ENCODE peak calls at places on chromosomes 16 and 17, in six cellular contexts. One of them, this sample, is unnamed.

GRCh38 chr17:74987909-74988711 is 678 bp downstream of the CDR2L start:
- DNase-seq in lower leg skin: peak; percentile 71
- DNase-seq in nephron progenitor cell: peak; percentile 78
- DNase-seq in B cell: peak; percentile 46
- DNase-seq in H9: peak; percentile 83
- DNase-seq in astrocyte of the cerebellum: peak; percentile 15
- DNase-seq in this sample: no peak

GRCh38 chr17:17719199-17719940 is 38.1 kb downstream of the RAI1 start:
- DNase-seq in lower leg skin: no peak
- DNase-seq in nephron progenitor cell: no peak
- DNase-seq in B cell: no peak
- DNase-seq in H9: no peak
- DNase-seq in astrocyte of the cerebellum: no peak
- DNase-seq in this sample: no peak

GRCh38 chr17:6205525-6205924 is 135.3 kb downstream of the WSCD1 start:
- DNase-seq in lower leg skin: no peak
- DNase-seq in nephron progenitor cell: no peak
- DNase-seq in B cell: no peak
- DNase-seq in H9: no peak
- DNase-seq in astrocyte of the cerebellum: no peak
- DNase-seq in this sample: no peak

GRCh38 chr16:84633622-84634021 is 14.7 kb upstream of the KLHL36 start:
- DNase-seq in lower leg skin: peak; percentile 37
- DNase-seq in nephron progenitor cell: no peak
- DNase-seq in B cell: no peak
- DNase-seq in H9: no peak
- DNase-seq in astrocyte of the cerebellum: no peak
- DNase-seq in this sample: no peak

GRCh38 chr16:57618306-57619132 is 9.9 kb upstream of the ADGRG1 start:
- DNase-seq in lower leg skin: no peak
- DNase-seq in nephron progenitor cell: no peak
- DNase-seq in B cell: no peak
- DNase-seq in H9: peak; percentile 9
- DNase-seq in astrocyte of the cerebellum: no peak
- DNase-seq in this sample: no peak

GRCh38 chr16:84635702-84636101 is 12.6 kb upstream of the KLHL36 start:
- DNase-seq in lower leg skin: no peak
- DNase-seq in nephron progenitor cell: no peak
- DNase-seq in B cell: no peak
- DNase-seq in H9: no peak
- DNase-seq in astrocyte of the cerebellum: no peak
- DNase-seq in this sample: no peak

GRCh38 chr16:75151798-75152197 is 3.5 kb downstream of the ZFP1 start:
- DNase-seq in lower leg skin: no peak
- DNase-seq in nephron progenitor cell: no peak
- DNase-seq in B cell: no peak
- DNase-seq in H9: no peak
- DNase-seq in astrocyte of the cerebellum: no peak
- DNase-seq in this sample: no peak

GRCh38 chr17:70848785-70849184 is 679.5 kb downstream of the KCNJ2 start:
- DNase-seq in lower leg skin: no peak
- DNase-seq in nephron progenitor cell: no peak
- DNase-seq in B cell: no peak
- DNase-seq in H9: no peak
- DNase-seq in astrocyte of the cerebellum: peak; percentile 29
- DNase-seq in this sample: no peak

GRCh38 chr17:80737106-80738019 is 192.7 kb downstream of the RPTOR start:
- DNase-seq in lower leg skin: no peak
- DNase-seq in nephron progenitor cell: no peak
- DNase-seq in B cell: peak; percentile 80
- DNase-seq in H9: no peak
- DNase-seq in astrocyte of the cerebellum: no peak
- DNase-seq in this sample: no peak

GRCh38 chr17:19958023-19958422 is 19.6 kb downstream of the AKAP10 start:
- DNase-seq in lower leg skin: no peak
- DNase-seq in nephron progenitor cell: no peak
- DNase-seq in B cell: no peak
- DNase-seq in H9: peak; percentile 69
- DNase-seq in astrocyte of the cerebellum: peak; percentile 88
- DNase-seq in this sample: no peak

GRCh38 chr17:63001689-63002394 is 35.8 kb downstream of the TANC2 start:
- DNase-seq in lower leg skin: no peak
- DNase-seq in nephron progenitor cell: no peak
- DNase-seq in B cell: no peak
- DNase-seq in H9: no peak
- DNase-seq in astrocyte of the cerebellum: no peak
- DNase-seq in this sample: no peak

GRCh38 chr17:31529841-31530251 is 138.4 kb downstream of the RAB11FIP4 start:
- DNase-seq in lower leg skin: no peak
- DNase-seq in nephron progenitor cell: no peak
- DNase-seq in B cell: no peak
- DNase-seq in H9: no peak
- DNase-seq in astrocyte of the cerebellum: no peak
- DNase-seq in this sample: no peak

GRCh38 chr17:44759096-44759915 is 518 bp downstream of the ADAM11 start:
- DNase-seq in lower leg skin: no peak
- DNase-seq in nephron progenitor cell: peak; percentile 48
- DNase-seq in B cell: peak; percentile 26
- DNase-seq in H9: peak; percentile 48
- DNase-seq in astrocyte of the cerebellum: no peak
- DNase-seq in this sample: peak; percentile 55

GRCh38 chr17:65243838-65244237 is 106.7 kb downstream of the RGS9 start:
- DNase-seq in lower leg skin: peak; percentile 25
- DNase-seq in nephron progenitor cell: no peak
- DNase-seq in B cell: no peak
- DNase-seq in H9: peak; percentile 69
- DNase-seq in astrocyte of the cerebellum: peak; percentile 59
- DNase-seq in this sample: no peak

GRCh38 chr16:14302031-14302398 is 230.9 kb downstream of the MRTFB start:
- DNase-seq in lower leg skin: no peak
- DNase-seq in nephron progenitor cell: peak; percentile 61
- DNase-seq in B cell: peak; percentile 73
- DNase-seq in H9: peak; percentile 44
- DNase-seq in astrocyte of the cerebellum: no peak
- DNase-seq in this sample: peak; percentile 59

GRCh38 chr16:471353-472198 is 46.1 kb downstream of the RAB11FIP3 start:
- DNase-seq in lower leg skin: no peak
- DNase-seq in nephron progenitor cell: peak; percentile 70
- DNase-seq in B cell: no peak
- DNase-seq in H9: peak; percentile 87
- DNase-seq in astrocyte of the cerebellum: no peak
- DNase-seq in this sample: no peak

GRCh38 chr17:49565948-49566491 is 9.7 kb upstream of the NXPH3 start:
- DNase-seq in lower leg skin: peak; percentile 73
- DNase-seq in nephron progenitor cell: no peak
- DNase-seq in B cell: no peak
- DNase-seq in H9: no peak
- DNase-seq in astrocyte of the cerebellum: no peak
- DNase-seq in this sample: no peak

GRCh38 chr16:59684911-59685310 is 950.8 kb upstream of the GOT2 start:
- DNase-seq in lower leg skin: no peak
- DNase-seq in nephron progenitor cell: no peak
- DNase-seq in B cell: no peak
- DNase-seq in H9: no peak
- DNase-seq in astrocyte of the cerebellum: no peak
- DNase-seq in this sample: no peak

GRCh38 chr16:90019543-90020259 is 445 bp upstream of the DBNDD1 start:
- DNase-seq in lower leg skin: no peak
- DNase-seq in nephron progenitor cell: peak; percentile 80
- DNase-seq in B cell: peak; percentile 83
- DNase-seq in H9: peak; percentile 70
- DNase-seq in astrocyte of the cerebellum: peak; percentile 55
- DNase-seq in this sample: no peak

GRCh38 chr17:72407336-72408121 is 286.7 kb downstream of the SOX9 start:
- DNase-seq in lower leg skin: peak; percentile 49
- DNase-seq in nephron progenitor cell: peak; percentile 17
- DNase-seq in B cell: peak; percentile 14
- DNase-seq in H9: peak; percentile 66
- DNase-seq in astrocyte of the cerebellum: peak; percentile 95
- DNase-seq in this sample: no peak

GRCh38 chr16:24758373-24758772 is 28.9 kb downstream of the TNRC6A start:
- DNase-seq in lower leg skin: no peak
- DNase-seq in nephron progenitor cell: no peak
- DNase-seq in B cell: no peak
- DNase-seq in H9: no peak
- DNase-seq in astrocyte of the cerebellum: no peak
- DNase-seq in this sample: no peak

GRCh38 chr17:47633996-47634395 is 15.7 kb upstream of the KPNB1 start:
- DNase-seq in lower leg skin: no peak
- DNase-seq in nephron progenitor cell: no peak
- DNase-seq in B cell: no peak
- DNase-seq in H9: no peak
- DNase-seq in astrocyte of the cerebellum: no peak
- DNase-seq in this sample: no peak

GRCh38 chr17:38420518-38420917 is 7.7 kb upstream of the ARHGAP23 start:
- DNase-seq in lower leg skin: no peak
- DNase-seq in nephron progenitor cell: no peak
- DNase-seq in B cell: no peak
- DNase-seq in H9: no peak
- DNase-seq in astrocyte of the cerebellum: no peak
- DNase-seq in this sample: no peak

GRCh38 chr17:37405955-37406634 is 541 bp downstream of the ACACA start:
- DNase-seq in lower leg skin: no peak
- DNase-seq in nephron progenitor cell: no peak
- DNase-seq in B cell: no peak
- DNase-seq in H9: no peak
- DNase-seq in astrocyte of the cerebellum: no peak
- DNase-seq in this sample: no peak

GRCh38 chr17:37410357-37410756 is 3.7 kb downstream of the TADA2A start:
- DNase-seq in lower leg skin: no peak
- DNase-seq in nephron progenitor cell: no peak
- DNase-seq in B cell: no peak
- DNase-seq in H9: no peak
- DNase-seq in astrocyte of the cerebellum: no peak
- DNase-seq in this sample: no peak

DNA sequence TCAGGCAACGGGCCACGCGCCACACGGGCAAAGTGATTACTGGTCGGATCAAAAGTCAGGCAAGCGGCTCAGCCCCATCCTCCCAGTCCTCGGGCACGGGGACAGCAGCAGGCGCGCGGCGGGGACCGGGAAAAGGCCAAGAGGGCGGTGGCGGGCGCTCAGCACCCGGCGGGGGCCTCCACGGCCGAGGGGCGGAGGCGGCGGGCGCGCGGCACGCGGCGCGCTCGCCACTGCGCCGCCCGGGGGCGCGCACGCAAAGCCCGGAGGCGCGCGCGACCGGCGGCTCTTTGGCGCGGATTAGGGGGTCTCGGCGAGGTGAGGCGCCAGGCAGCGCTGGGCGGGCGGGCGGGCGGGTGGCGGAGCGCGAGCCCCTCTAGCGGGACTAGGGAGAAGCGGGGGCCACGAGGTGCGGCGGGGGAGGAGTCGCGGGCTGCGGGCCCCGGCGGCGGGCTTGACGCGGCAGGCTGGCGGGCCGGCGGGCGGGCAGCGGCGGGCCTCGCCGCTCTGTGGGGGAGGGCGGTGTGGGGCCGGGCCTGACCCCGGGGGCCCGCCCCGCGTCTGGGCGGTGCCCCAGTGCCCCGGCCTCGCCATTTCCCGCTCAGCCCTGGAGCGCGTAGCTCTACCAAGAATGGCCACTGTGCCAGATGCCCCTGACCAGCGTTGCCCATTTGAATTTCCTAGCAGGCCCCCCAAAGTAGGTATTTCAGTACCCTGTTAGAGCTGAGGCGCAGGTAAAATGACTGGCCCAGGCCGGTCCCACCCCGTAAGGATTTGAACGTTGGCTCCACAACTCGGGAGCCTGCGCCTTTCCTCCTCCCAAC is at the start of the genes ACACA and TADA2A:
- DNase-seq in lower leg skin: peak; percentile 62
- DNase-seq in nephron progenitor cell: peak; percentile 83
- DNase-seq in B cell: peak; percentile 88
- DNase-seq in H9: peak; percentile 85
- DNase-seq in astrocyte of the cerebellum: no peak
- DNase-seq in this sample: peak; percentile 30
- TF ChIP-seq CTCF in lower leg skin: no peak
- TF ChIP-seq CTCF in nephron progenitor cell: no peak
- TF ChIP-seq CTCF in B cell: no peak
- TF ChIP-seq CTCF in H9: peak; percentile 15
- TF ChIP-seq CTCF in astrocyte of the cerebellum: no peak
- TF ChIP-seq CTCF in this sample: no peak

DNA sequence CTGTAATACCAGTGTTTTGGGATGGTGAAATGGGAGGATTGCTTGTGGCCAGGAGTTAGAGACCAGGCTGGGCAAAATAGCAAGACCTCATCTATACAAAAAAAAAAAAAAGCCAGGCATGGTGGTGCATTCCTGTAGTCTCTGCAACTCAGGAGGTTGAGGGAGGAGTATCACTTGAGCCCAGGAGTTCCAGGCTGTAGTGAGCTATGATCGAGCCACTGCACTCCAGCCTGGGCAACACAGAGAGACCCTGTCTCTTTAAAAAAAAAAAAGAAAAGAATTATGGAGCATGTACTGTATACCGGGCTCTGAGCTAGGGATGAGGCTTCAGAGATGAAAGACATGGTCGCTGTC is 120.7 kb downstream of the IRX3 start:
- DNase-seq in lower leg skin: no peak
- DNase-seq in nephron progenitor cell: no peak
- DNase-seq in B cell: no peak
- DNase-seq in H9: no peak
- DNase-seq in astrocyte of the cerebellum: no peak
- DNase-seq in this sample: no peak
- TF ChIP-seq CTCF in lower leg skin: no peak
- TF ChIP-seq CTCF in nephron progenitor cell: no peak
- TF ChIP-seq CTCF in B cell: no peak
- TF ChIP-seq CTCF in H9: no peak
- TF ChIP-seq CTCF in astrocyte of the cerebellum: no peak
- TF ChIP-seq CTCF in this sample: no peak

GRCh38 chr16:30503403-30504296 is 22.7 kb downstream of the ZNF768 start:
- DNase-seq in lower leg skin: no peak
- DNase-seq in nephron progenitor cell: no peak
- DNase-seq in B cell: no peak
- DNase-seq in H9: no peak
- DNase-seq in astrocyte of the cerebellum: no peak
- DNase-seq in this sample: no peak
- TF ChIP-seq CTCF in lower leg skin: no peak
- TF ChIP-seq CTCF in nephron progenitor cell: no peak
- TF ChIP-seq CTCF in B cell: no peak
- TF ChIP-seq CTCF in H9: no peak
- TF ChIP-seq CTCF in astrocyte of the cerebellum: no peak
- TF ChIP-seq CTCF in this sample: no peak

GRCh38 chr16:11389083-11389482 is 43.8 kb downstream of the RMI2 start:
- DNase-seq in lower leg skin: no peak
- DNase-seq in nephron progenitor cell: no peak
- DNase-seq in B cell: no peak
- DNase-seq in H9: no peak
- DNase-seq in astrocyte of the cerebellum: no peak
- DNase-seq in this sample: no peak

GRCh38 chr16:11386054-11386680 is 40.9 kb downstream of the RMI2 start:
- DNase-seq in lower leg skin: no peak
- DNase-seq in nephron progenitor cell: no peak
- DNase-seq in B cell: no peak
- DNase-seq in H9: no peak
- DNase-seq in astrocyte of the cerebellum: no peak
- DNase-seq in this sample: no peak

GRCh38 chr16:11384184-11384955 is 39.1 kb downstream of the RMI2 start:
- DNase-seq in lower leg skin: no peak
- DNase-seq in nephron progenitor cell: no peak
- DNase-seq in B cell: no peak
- DNase-seq in H9: no peak
- DNase-seq in astrocyte of the cerebellum: no peak
- DNase-seq in this sample: no peak

GRCh38 chr16:11384956-11385586 is 39.8 kb downstream of the RMI2 start:
- DNase-seq in lower leg skin: no peak
- DNase-seq in nephron progenitor cell: no peak
- DNase-seq in B cell: no peak
- DNase-seq in H9: no peak
- DNase-seq in astrocyte of the cerebellum: no peak
- DNase-seq in this sample: no peak

GRCh38 chr16:11386791-11387546 is 41.7 kb downstream of the RMI2 start:
- DNase-seq in lower leg skin: no peak
- DNase-seq in nephron progenitor cell: peak; percentile 77
- DNase-seq in B cell: peak; percentile 44
- DNase-seq in H9: peak; percentile 90
- DNase-seq in astrocyte of the cerebellum: no peak
- DNase-seq in this sample: no peak
- TF ChIP-seq CTCF in lower leg skin: no peak
- TF ChIP-seq CTCF in nephron progenitor cell: peak; percentile 60
- TF ChIP-seq CTCF in B cell: no peak
- TF ChIP-seq CTCF in H9: peak; percentile 89
- TF ChIP-seq CTCF in astrocyte of the cerebellum: peak; percentile 73
- TF ChIP-seq CTCF in this sample: peak; percentile 1